ENCODE peak calls at places on chromosomes 2 and 18, in seven cellular contexts. L is neural progenitor cell, Q is HFF-Myc, Y is sigmoid colon, V is BJ, G is NT2/D1, Z is hepatocyte. O is an unnamed sample.

GRCh38 chr2:172613610-172614231 is 57.8 kb downstream of the PDK1 start:
- DNase-seq in L (no peak), Q (no peak), Y (no peak), V (no peak), G (no peak), Z (no peak), O (no peak)

GRCh38 chr18:42437001-42437400 is 482.0 kb downstream of the PIK3C3 start:
- DNase-seq in L (no peak), Q (no peak), Y (no peak), V (no peak), G (no peak), Z (no peak), O (no peak)

GRCh38 chr2:64406407-64406774 is 47.6 kb upstream of the LGALSL start:
- DNase-seq in L (no peak), Q (no peak), Y (no peak), V (no peak), G (no peak), Z (peak), O (no peak)

GRCh38 chr2:9757430-9758287 is 85.6 kb upstream of the TAF1B start:
- DNase-seq in L (peak), Q (no peak), Y (no peak), V (no peak), G (no peak), Z (peak), O (no peak)

GRCh38 chr2:171347591-171348032 is 86.2 kb downstream of the METTL8 start:
- DNase-seq in L (no peak), Q (peak), Y (no peak), V (peak), G (no peak), Z (peak), O (no peak)

GRCh38 chr18:8965398-8965797 is 137.1 kb upstream of the NDUFV2 start:
- DNase-seq in L (no peak), Q (no peak), Y (no peak), V (no peak), G (no peak), Z (no peak), O (peak)

GRCh38 chr2:8520791-8521344 is 161.0 kb upstream of the ID2 start:
- DNase-seq in L (no peak), Q (no peak), Y (no peak), V (no peak), G (no peak), Z (no peak), O (no peak)

GRCh38 chr18:40371673-40372072 is 1583.4 kb upstream of the PIK3C3 start:
- DNase-seq in L (no peak), Q (peak), Y (no peak), V (peak), G (no peak), Z (no peak), O (no peak)

GRCh38 chr2:111898703-111899514 is 502 bp downstream of the MERTK start:
- DNase-seq in L (peak), Q (no peak), Y (peak), V (no peak), G (peak), Z (no peak), O (peak)

GRCh38 chr18:3579701-3580100 is 129.7 kb downstream of the TGIF1 start:
- DNase-seq in L (no peak), Q (no peak), Y (no peak), V (peak), G (no peak), Z (no peak), O (no peak)

GRCh38 chr2:197137826-197138480 is 172.6 kb downstream of the ANKRD44 start:
- DNase-seq in L (no peak), Q (no peak), Y (no peak), V (no peak), G (no peak), Z (no peak), O (no peak)

GRCh38 chr2:9356336-9356735 is 67.0 kb downstream of the ITGB1BP1 start:
- DNase-seq in L (peak), Q (no peak), Y (no peak), V (no peak), G (no peak), Z (no peak), O (no peak)

GRCh38 chr2:221596192-221596591 is 24.1 kb upstream of the EPHA4 start:
- DNase-seq in L (no peak), Q (peak), Y (no peak), V (no peak), G (no peak), Z (peak), O (no peak)

GRCh38 chr2:237956402-237956736 is 10.4 kb upstream of the UBE2F start:
- DNase-seq in L (peak), Q (no peak), Y (no peak), V (no peak), G (no peak), Z (no peak), O (no peak)
- H3K4me3 ChIP-seq in L (peak), Q (peak), Y (peak), V (no peak), G (peak), Z (no peak), O (peak)

GRCh38 chr2:205020673-205021072 is 475.4 kb downstream of the PARD3B start:
- DNase-seq in L (no peak), Q (no peak), Y (no peak), V (no peak), G (no peak), Z (no peak), O (no peak)

GRCh38 chr2:205022751-205023150 is 477.5 kb downstream of the PARD3B start:
- DNase-seq in L (no peak), Q (no peak), Y (no peak), V (no peak), G (no peak), Z (no peak), O (no peak)

GRCh38 chr2:205030695-205031094 is 485.4 kb downstream of the PARD3B start:
- DNase-seq in L (no peak), Q (no peak), Y (no peak), V (no peak), G (no peak), Z (no peak), O (no peak)

GRCh38 chr2:205025580-205026240 is 480.4 kb downstream of the PARD3B start:
- DNase-seq in L (no peak), Q (no peak), Y (no peak), V (no peak), G (no peak), Z (no peak), O (no peak)

GRCh38 chr2:205024822-205025518 is 479.7 kb downstream of the PARD3B start:
- DNase-seq in L (no peak), Q (peak), Y (peak), V (peak), G (no peak), Z (peak), O (peak)
- H3K4me3 ChIP-seq in L (no peak), Q (peak), Y (peak), V (peak), G (no peak), Z (no peak), O (peak)

GRCh38 chr18:62720048-62720447 is 4.7 kb downstream of the PHLPP1 start:
- DNase-seq in L (no peak), Q (no peak), Y (no peak), V (no peak), G (no peak), Z (no peak), O (no peak)

GRCh38 chr18:62718268-62718800 is 3.0 kb downstream of the PHLPP1 start:
- DNase-seq in L (no peak), Q (no peak), Y (no peak), V (no peak), G (no peak), Z (no peak), O (no peak)

GRCh38 chr18:62723666-62724281 is 8.4 kb downstream of the PHLPP1 start:
- DNase-seq in L (no peak), Q (no peak), Y (no peak), V (no peak), G (no peak), Z (no peak), O (no peak)

GRCh38 chr18:62721837-62722795 is 6.8 kb downstream of the PHLPP1 start:
- DNase-seq in L (no peak), Q (no peak), Y (no peak), V (no peak), G (no peak), Z (no peak), O (no peak)

GRCh38 chr18:62720766-62721613 is 5.6 kb downstream of the PHLPP1 start:
- DNase-seq in L (no peak), Q (no peak), Y (no peak), V (no peak), G (no peak), Z (no peak), O (no peak)
- H3K4me3 ChIP-seq in L (peak), Q (no peak), Y (no peak), V (no peak), G (no peak), Z (no peak), O (no peak)

GRCh38 chr2:146847846-146848245 is 997.0 kb upstream of the ACVR2A start:
- DNase-seq in L (no peak), Q (no peak), Y (no peak), V (no peak), G (no peak), Z (no peak), O (no peak)
- H3K4me3 ChIP-seq in L (no peak), Q (no peak), Y (no peak), V (no peak), G (no peak), Z (no peak), O (no peak)

GRCh38 chr2:239400000-239400831 is 604 bp downstream of the HDAC4 start:
- DNase-seq in L (peak), Q (no peak), Y (peak), V (no peak), G (no peak), Z (peak), O (peak)

GRCh38 chr2:239405071-239405470 is 4.3 kb upstream of the HDAC4 start:
- DNase-seq in L (no peak), Q (no peak), Y (no peak), V (no peak), G (no peak), Z (no peak), O (peak)

GRCh38 chr2:239400907-239401449 is at the start of gene HDAC4:
- DNase-seq in L (peak), Q (peak), Y (peak), V (peak), G (peak), Z (peak), O (peak)

GRCh38 chr2:239401450-239402227 is 819 bp upstream of the HDAC4 start:
- DNase-seq in L (peak), Q (peak), Y (peak), V (peak), G (peak), Z (peak), O (peak)

GRCh38 chr2:239402666-239403065 is 1.8 kb upstream of the HDAC4 start:
- DNase-seq in L (no peak), Q (no peak), Y (no peak), V (no peak), G (no peak), Z (no peak), O (peak)
- H3K4me3 ChIP-seq in L (peak), Q (no peak), Y (no peak), V (no peak), G (no peak), Z (no peak), O (no peak)

GRCh38 chr2:29528891-29529520 is 392.4 kb downstream of the ALK start:
- DNase-seq in L (no peak), Q (no peak), Y (no peak), V (peak), G (no peak), Z (peak), O (no peak)

GRCh38 chr2:29535188-29535587 is 386.2 kb downstream of the ALK start:
- DNase-seq in L (no peak), Q (no peak), Y (no peak), V (no peak), G (no peak), Z (no peak), O (no peak)

GRCh38 chr2:29531626-29532025 is 389.8 kb downstream of the ALK start:
- DNase-seq in L (no peak), Q (no peak), Y (no peak), V (no peak), G (no peak), Z (no peak), O (no peak)

GRCh38 chr2:29530281-29530680 is 391.1 kb downstream of the ALK start:
- DNase-seq in L (no peak), Q (no peak), Y (no peak), V (no peak), G (no peak), Z (no peak), O (no peak)

GRCh38 chr2:29532451-29532850 is 388.9 kb downstream of the ALK start:
- DNase-seq in L (no peak), Q (no peak), Y (no peak), V (no peak), G (no peak), Z (no peak), O (no peak)
- H3K4me3 ChIP-seq in L (no peak), Q (no peak), Y (no peak), V (no peak), G (no peak), Z (no peak), O (no peak)

DNA sequence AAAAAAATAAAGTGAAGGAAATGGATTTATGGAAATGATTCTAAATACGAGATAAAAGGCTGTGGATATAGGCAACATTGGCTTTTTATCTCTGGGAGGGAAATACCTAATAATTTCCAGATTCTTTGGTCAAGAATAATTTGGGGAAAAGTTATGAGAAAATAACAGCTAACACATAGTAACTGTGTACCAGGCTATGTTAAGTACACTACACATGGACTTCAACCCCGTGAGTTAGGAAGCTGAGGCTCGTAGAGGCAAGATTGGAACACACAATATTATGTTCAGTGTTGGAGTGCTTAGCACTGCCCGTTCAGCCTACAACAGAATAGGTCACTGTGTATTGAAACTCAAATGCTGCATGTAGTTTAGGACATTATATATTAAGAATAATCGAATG is 34.3 kb upstream of the GPD2 start:
- DNase-seq in L (no peak), Q (no peak), Y (no peak), V (no peak), G (no peak), Z (peak), O (no peak)
- H3K4me3 ChIP-seq in L (no peak), Q (no peak), Y (no peak), V (no peak), G (no peak), Z (no peak), O (no peak)

GRCh38 chr18:7576685-7577084 is 9.6 kb downstream of the PTPRM start:
- DNase-seq in L (no peak), Q (no peak), Y (no peak), V (peak), G (no peak), Z (no peak), O (no peak)
- H3K4me3 ChIP-seq in L (no peak), Q (no peak), Y (no peak), V (no peak), G (no peak), Z (no peak), O (no peak)

O was measured in coronary artery.